ENCODE peak calls at places on chromosomes 4 and X, in ten cellular contexts. E is cardiac muscle cell, U is AG04450, J is transverse colon, M is ascending aorta, P is epithelial cell of prostate, Z is body of pancreas, K is aorta, T is colonic mucosa, S is IMR-90. H is an unnamed sample.

GRCh38 chr4:185183622-185184281 is 20.0 kb downstream of the CFAP97 start:
- DNase-seq in E (peak; percentile 97), U (peak; percentile 84), J (peak; percentile 87), M (no peak), P (peak; percentile 37), Z (peak; percentile 93), K (no peak), T (peak; percentile 90), S (peak; percentile 93), H (peak; percentile 60)

GRCh38 chr4:63589796-63590195 is 819.5 kb downstream of the TECRL start:
- DNase-seq in E (no peak), U (no peak), J (no peak), M (no peak), P (no peak), Z (no peak), K (peak; percentile 48), T (no peak), S (no peak), H (no peak)

GRCh38 chr4:146334862-146335449 is 120.6 kb downstream of the REELD1 start:
- DNase-seq in E (no peak), U (no peak), J (no peak), M (no peak), P (no peak), Z (no peak), K (no peak), T (no peak), S (no peak), H (no peak)

GRCh38 chr4:173415092-173415491 is 16.2 kb upstream of the SCRG1 start:
- DNase-seq in E (no peak), U (no peak), J (no peak), M (no peak), P (peak; percentile 8), Z (no peak), K (no peak), T (no peak), S (no peak), H (no peak)

GRCh38 chr4:17941731-17942130 is 79.8 kb downstream of the LCORL start:
- DNase-seq in E (no peak), U (no peak), J (no peak), M (no peak), P (no peak), Z (no peak), K (no peak), T (no peak), S (peak; percentile 5), H (no peak)

GRCh38 chrX:68416592-68416991 is 16.7 kb downstream of the OPHN1 start:
- DNase-seq in E (no peak), U (no peak), J (no peak), M (no peak), P (no peak), Z (no peak), K (no peak), T (no peak), S (no peak), H (no peak)

GRCh38 chr4:87360338-87360935 is 30.6 kb downstream of the HSD17B11 start:
- DNase-seq in E (no peak), U (no peak), J (no peak), M (no peak), P (no peak), Z (no peak), K (no peak), T (no peak), S (no peak), H (no peak)

GRCh38 chr4:78242071-78242470 is 184.9 kb downstream of the FRAS1 start:
- DNase-seq in E (no peak), U (no peak), J (no peak), M (no peak), P (peak; percentile 22), Z (no peak), K (no peak), T (no peak), S (no peak), H (no peak)

GRCh38 chr4:19728773-19729172 is 522.9 kb upstream of the SLIT2 start:
- DNase-seq in E (no peak), U (no peak), J (no peak), M (no peak), P (no peak), Z (no peak), K (no peak), T (no peak), S (peak; percentile 58), H (no peak)

GRCh38 chr4:19735012-19735411 is 516.7 kb upstream of the SLIT2 start:
- DNase-seq in E (no peak), U (no peak), J (no peak), M (no peak), P (no peak), Z (no peak), K (no peak), T (no peak), S (peak; percentile 33), H (no peak)

GRCh38 chr4:19727141-19727540 is 524.6 kb upstream of the SLIT2 start:
- DNase-seq in E (no peak), U (no peak), J (no peak), M (no peak), P (no peak), Z (no peak), K (no peak), T (no peak), S (no peak), H (no peak)

GRCh38 chr4:19725130-19725529 is 526.6 kb upstream of the SLIT2 start:
- DNase-seq in E (no peak), U (no peak), J (no peak), M (no peak), P (no peak), Z (no peak), K (no peak), T (no peak), S (peak; percentile 12), H (no peak)

DNA sequence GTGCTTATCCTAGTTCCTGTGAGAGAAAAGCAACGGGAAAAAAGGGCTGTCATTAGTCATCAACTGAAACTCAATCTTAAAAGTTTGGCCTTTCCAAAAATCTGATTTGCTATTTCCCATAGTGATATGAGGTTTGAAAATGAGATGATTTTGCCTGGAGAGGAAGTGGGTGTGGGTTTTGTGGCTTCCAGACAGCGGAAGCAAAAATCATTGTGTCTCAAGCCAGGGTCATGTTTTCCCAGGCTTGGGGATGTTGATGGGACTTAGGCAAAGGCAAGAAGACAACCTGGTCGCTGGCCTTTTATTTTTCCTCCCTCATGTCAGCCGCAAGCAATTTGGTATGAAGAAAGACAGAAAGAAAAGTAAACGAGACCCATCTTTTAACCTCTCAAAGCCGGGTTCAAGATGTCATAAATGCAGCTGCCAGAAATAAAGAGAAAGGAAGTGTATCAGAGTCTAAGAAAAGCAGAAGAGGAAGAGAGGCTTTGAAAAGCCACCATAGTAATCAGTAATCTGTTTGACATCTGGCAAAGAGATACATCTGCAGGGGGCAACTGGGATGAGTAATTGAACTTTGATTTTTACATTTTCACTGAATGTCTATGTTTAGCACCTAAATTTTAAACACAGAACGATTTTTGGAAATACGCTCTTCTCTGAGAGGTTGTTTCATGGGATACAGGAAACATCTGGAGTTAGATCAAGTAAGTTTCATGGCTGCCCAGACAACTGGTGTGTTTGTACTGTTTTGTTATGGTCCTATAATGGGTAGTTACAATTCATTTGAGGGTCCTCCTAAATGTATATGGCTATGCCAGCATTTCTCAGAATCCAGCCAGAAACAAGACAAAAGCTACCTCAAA is 521.6 kb upstream of the SLIT2 start:
- DNase-seq in E (no peak), U (no peak), J (no peak), M (no peak), P (no peak), Z (no peak), K (no peak), T (no peak), S (peak; percentile 43), H (no peak)
- H3K27ac ChIP-seq in E (no peak overlapping the region), U (no peak overlapping the region), J (no peak overlapping the region), M (no peak overlapping the region), P (no peak overlapping the region), Z (no peak overlapping the region), K (no peak overlapping the region), T (no peak overlapping the region), S (no peak overlapping the region), H (no peak overlapping the region)

DNA sequence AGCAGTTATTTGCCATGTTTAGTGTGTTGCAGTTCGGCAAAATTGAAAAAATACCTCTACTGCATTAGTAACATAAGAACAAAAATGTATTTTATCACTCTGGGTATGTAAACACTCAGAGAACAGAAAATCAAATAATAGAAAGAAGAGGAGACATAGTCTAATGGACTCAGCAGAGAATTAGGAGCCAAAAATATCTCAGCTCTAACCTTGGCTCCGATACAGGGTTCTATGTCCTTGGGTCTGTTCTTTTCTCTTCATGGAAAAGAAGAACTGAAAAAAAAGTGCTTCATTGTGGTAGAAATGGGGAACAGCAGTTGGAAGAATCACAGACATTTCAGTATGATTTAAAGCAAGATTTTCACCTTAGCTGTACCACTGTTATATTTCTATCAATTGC is 240.5 kb upstream of the CXXC4 start:
- DNase-seq in E (no peak), U (no peak), J (no peak), M (no peak), P (no peak), Z (no peak), K (no peak), T (no peak), S (no peak), H (no peak)
- H3K27ac ChIP-seq in E (no peak overlapping the region), U (no peak overlapping the region), J (no peak overlapping the region), M (no peak overlapping the region), P (no peak overlapping the region), Z (no peak overlapping the region), K (no peak overlapping the region), T (no peak overlapping the region), S (no peak overlapping the region), H (no peak overlapping the region)

GRCh38 chr4:6781113-6781512 is 1.4 kb upstream of the KIAA0232 start:
- DNase-seq in E (no peak), U (no peak), J (peak; percentile 49), M (no peak), P (no peak), Z (no peak), K (no peak), T (no peak), S (no peak), H (no peak)

GRCh38 chr4:6779667-6780565 is 2.6 kb upstream of the KIAA0232 start:
- DNase-seq in E (peak; percentile 29), U (peak; percentile 23), J (no peak), M (no peak), P (no peak), Z (peak; percentile 19), K (no peak), T (no peak), S (peak; percentile 40), H (no peak)

GRCh38 chr4:6782147-6782845 is at the start of gene KIAA0232:
- DNase-seq in E (peak; percentile 96), U (peak; percentile 85), J (peak; percentile 93), M (peak; percentile 59), P (no peak), Z (peak; percentile 92), K (peak; percentile 97), T (peak; percentile 93), S (peak; percentile 93), H (peak; percentile 94)

GRCh38 chr4:6782846-6783110 is 251 bp downstream of the KIAA0232 start:
- DNase-seq in E (no peak), U (no peak), J (no peak), M (no peak), P (no peak), Z (no peak), K (no peak), T (no peak), S (no peak), H (no peak)

DNA sequence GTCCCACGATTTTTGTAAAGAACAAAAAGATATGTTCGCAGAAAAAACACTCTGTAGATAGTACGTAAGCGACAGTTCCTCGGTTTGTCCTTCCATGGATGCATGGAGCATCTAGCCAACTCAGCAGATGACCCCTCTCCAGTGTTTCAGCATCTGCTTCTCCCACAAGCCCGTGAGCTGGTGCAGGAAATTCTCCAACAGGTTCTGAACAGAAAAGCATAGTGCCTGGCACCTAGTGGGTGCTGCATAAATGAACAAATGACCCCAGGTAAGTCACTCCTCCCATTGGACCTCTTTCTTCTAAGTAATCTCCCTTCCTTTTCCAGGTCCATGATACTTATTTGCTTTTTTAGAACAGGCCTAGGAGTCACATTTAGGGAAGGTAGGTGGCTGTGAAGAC is 966 bp upstream of the KIAA0232 start:
- DNase-seq in E (no peak), U (no peak), J (no peak), M (no peak), P (no peak), Z (no peak), K (no peak), T (no peak), S (no peak), H (no peak)
- H3K27ac ChIP-seq in E (no peak overlapping the region), U (no peak overlapping the region), J (peak overlapping the region; percentile 100), M (peak overlapping the region; percentile 100), P (peak overlapping the region; percentile 86), Z (no peak overlapping the region), K (no peak overlapping the region), T (peak overlapping the region; percentile 90), S (no peak overlapping the region), H (peak overlapping the region; percentile 98)

GRCh38 chr4:84852081-84852480 is 114.4 kb downstream of the WDFY3 start:
- DNase-seq in E (no peak), U (no peak), J (no peak), M (no peak), P (no peak), Z (no peak), K (no peak), T (no peak), S (peak; percentile 43), H (no peak)
- H3K27ac ChIP-seq in E (no peak overlapping the region), U (no peak overlapping the region), J (no peak overlapping the region), M (no peak overlapping the region), P (no peak overlapping the region), Z (no peak overlapping the region), K (no peak overlapping the region), T (no peak overlapping the region), S (no peak overlapping the region), H (no peak overlapping the region)

H was measured in lower lobe of right lung.